ENCODE peak calls at places on chromosomes 11 and 22, in six cellular contexts. D, Z, Q, T, S and N are unnamed samples.

GRCh38 chr22:49240472-49240871 is 587.2 kb downstream of the BRD1 start:
- DNase-seq in D (no peak), Z (no peak), Q (no peak), T (no peak), S (no peak), N (no peak)

GRCh38 chr11:132941024-132941646 is 591.2 kb downstream of the OPCML start:
- DNase-seq in D (peak), Z (peak), Q (peak), T (peak), S (no peak), N (peak)

GRCh38 chr11:66264893-66265292 is 3.5 kb upstream of the RAB1B start:
- DNase-seq in D (no peak), Z (no peak), Q (no peak), T (no peak), S (no peak), N (no peak)

GRCh38 chr11:93740802-93741093 is 547 bp downstream of the TAF1D start:
- DNase-seq in D (peak), Z (peak), Q (peak), T (peak), S (peak), N (peak)

GRCh38 chr11:35214181-35214770 is 75.3 kb downstream of the CD44 start:
- DNase-seq in D (no peak), Z (no peak), Q (no peak), T (peak), S (no peak), N (peak)

GRCh38 chr22:26476705-26477340 is 6.8 kb downstream of the HPS4 start:
- DNase-seq in D (peak), Z (no peak), Q (no peak), T (peak), S (no peak), N (peak)

GRCh38 chr11:68690671-68691401 is 6.5 kb downstream of the GAL start:
- DNase-seq in D (no peak), Z (no peak), Q (no peak), T (no peak), S (no peak), N (peak)

GRCh38 chr11:129013737-129014475 is 71.2 kb upstream of the TP53AIP1 start:
- DNase-seq in D (no peak), Z (peak), Q (no peak), T (peak), S (no peak), N (peak)

GRCh38 chr11:86067230-86068137 is 1.4 kb downstream of the PICALM start:
- DNase-seq in D (peak), Z (peak), Q (no peak), T (no peak), S (no peak), N (peak)

GRCh38 chr11:79461144-79461543 is 20.3 kb upstream of the TENM4 start:
- DNase-seq in D (peak), Z (peak), Q (peak), T (peak), S (no peak), N (peak)

GRCh38 chr11:75492181-75492820 is 33.4 kb downstream of the GDPD5 start:
- DNase-seq in D (peak), Z (no peak), Q (no peak), T (peak), S (no peak), N (no peak)

GRCh38 chr11:64770120-64770519 is 8.2 kb downstream of the SF1 start:
- DNase-seq in D (no peak), Z (no peak), Q (no peak), T (no peak), S (no peak), N (no peak)

GRCh38 chr11:70252844-70253243 is 17.6 kb upstream of the PPFIA1 start:
- DNase-seq in D (no peak), Z (no peak), Q (no peak), T (no peak), S (no peak), N (no peak)